ENCODE peak calls at places on chromosome 22, in five cellular contexts. E is trophoblast cell, Y is mesenchymal stem cell, U is IMR-90, H is mesendoderm. I is an unnamed sample.

GRCh38 chr22:30968015-30968923 is at the start of gene MORC2:
- DNase-seq in E (peak), Y (no peak), U (peak), H (peak), I (no peak)

GRCh38 chr22:25060522-25061071 is 108.1 kb downstream of the KIAA1671 start:
- DNase-seq in E (no peak), Y (no peak), U (no peak), H (no peak), I (no peak)

GRCh38 chr22:40199852-40200251 is 22.1 kb downstream of the TNRC6B start:
- DNase-seq in E (no peak), Y (no peak), U (no peak), H (no peak), I (no peak)

GRCh38 chr22:31344369-31345330 is 1.5 kb downstream of the PATZ1 start:
- DNase-seq in E (no peak), Y (peak), U (peak), H (no peak), I (peak)

GRCh38 chr22:42604403-42604802 is 10.3 kb downstream of the POLDIP3 start:
- DNase-seq in E (no peak), Y (no peak), U (peak), H (no peak), I (no peak)

GRCh38 chr22:39078329-39078728 is 1.3 kb downstream of the APOBEC3G start:
- DNase-seq in E (no peak), Y (no peak), U (no peak), H (no peak), I (no peak)

GRCh38 chr22:33440756-33441155 is 382.6 kb upstream of the SYN3 start:
- DNase-seq in E (no peak), Y (no peak), U (no peak), H (no peak), I (no peak)

GRCh38 chr22:24920029-24920428 is 26.5 kb downstream of the LHFPL7 start:
- DNase-seq in E (no peak), Y (no peak), U (no peak), H (no peak), I (no peak)

GRCh38 chr22:20101638-20102037 is 14.3 kb upstream of the RANBP1 start:
- DNase-seq in E (no peak), Y (no peak), U (no peak), H (no peak), I (no peak)

GRCh38 chr22:41538583-41538982 is 5.7 kb downstream of the POLR3H start:
- DNase-seq in E (no peak), Y (no peak), U (no peak), H (no peak), I (no peak)

GRCh38 chr22:29998627-29999026 is 81.6 kb upstream of the HORMAD2 start:
- DNase-seq in E (no peak), Y (no peak), U (no peak), H (no peak), I (no peak)

GRCh38 chr22:43094085-43094484 is 4.9 kb upstream of the TTLL1 start:
- DNase-seq in E (peak), Y (no peak), U (peak), H (peak), I (no peak)

GRCh38 chr22:42648368-42649260 is 578 bp downstream of the CYB5R3 start:
- DNase-seq in E (no peak), Y (peak), U (no peak), H (peak), I (no peak)

GRCh38 chr22:23183107-23183698 is 2.9 kb downstream of the BCR start:
- DNase-seq in E (peak), Y (peak), U (peak), H (peak), I (peak)

GRCh38 chr22:43437871-43438475 is 26.2 kb downstream of the MPPED1 start:
- DNase-seq in E (no peak), Y (no peak), U (no peak), H (no peak), I (no peak)

GRCh38 chr22:41092847-41093371 is 517 bp downstream of the EP300 start:
- DNase-seq in E (peak), Y (peak), U (peak), H (peak), I (peak)

DNA sequence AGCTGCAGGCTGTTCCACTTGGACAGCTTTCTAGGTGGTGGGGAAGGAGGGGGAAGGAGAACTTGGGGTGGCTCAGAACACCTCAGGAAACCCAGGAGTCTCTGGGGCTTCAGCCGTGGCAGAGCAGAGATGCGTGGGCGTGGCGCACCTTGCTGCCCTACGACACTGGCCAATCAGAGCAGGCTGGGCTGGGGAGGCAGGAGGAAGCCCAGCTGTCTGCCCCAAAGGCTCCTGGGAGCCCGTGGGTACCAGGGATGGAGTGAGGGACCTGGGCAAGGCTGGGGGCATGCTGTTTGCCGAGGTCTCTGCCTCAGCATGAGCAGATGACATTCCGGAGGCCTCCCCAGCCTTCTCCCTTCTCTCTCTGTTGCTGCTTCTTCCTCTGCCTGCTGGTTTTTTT is 542.8 kb downstream of the MN1 start:
- DNase-seq in E (no peak), Y (no peak), U (no peak), H (no peak), I (no peak)
- H2BK120ac ChIP-seq in E (no peak), Y (no peak), U (no peak), H (no peak), I (no peak)

DNA sequence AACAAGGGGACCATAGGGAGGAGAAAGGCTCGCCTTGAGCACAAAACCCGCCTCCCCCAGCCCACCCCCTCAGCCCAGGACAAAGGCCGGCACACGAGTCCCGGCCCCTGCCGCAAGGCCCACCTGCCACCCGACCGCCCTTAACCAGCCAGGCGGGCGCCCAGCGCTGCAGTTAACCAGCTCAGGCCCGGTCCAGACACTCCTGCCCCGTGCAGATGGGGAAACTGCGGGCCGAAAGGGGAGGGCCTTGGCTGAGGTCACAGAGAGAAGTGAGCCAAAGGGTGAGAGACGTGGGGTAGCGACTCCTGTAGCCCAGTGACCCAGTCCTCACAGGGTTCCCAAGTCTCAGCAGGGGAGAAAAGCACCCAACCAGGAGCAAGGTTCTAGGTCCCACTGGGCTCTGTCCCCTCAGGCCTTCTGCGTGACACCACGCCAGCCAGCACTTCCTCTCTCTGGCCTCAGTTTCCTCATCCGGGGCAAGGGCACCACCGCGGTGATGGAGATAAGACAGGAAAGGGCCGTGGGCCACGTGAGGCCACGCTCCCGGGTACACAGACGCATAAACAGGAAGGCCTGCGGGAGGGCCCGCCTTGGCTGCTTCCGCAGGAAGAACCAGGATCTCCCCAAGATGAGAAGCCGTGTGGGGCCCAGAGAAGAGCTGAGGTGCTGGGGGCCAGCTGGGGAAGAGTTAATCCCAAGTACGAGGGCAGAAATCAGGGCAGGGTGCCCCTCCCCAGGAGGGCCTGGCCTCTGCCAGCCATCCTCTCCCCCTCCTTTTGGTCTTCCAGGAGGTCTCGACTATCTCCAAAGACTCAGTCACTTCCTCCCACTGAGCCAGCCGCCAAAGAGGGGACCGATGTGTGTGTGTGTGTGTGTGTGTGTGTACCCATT is 1.8 kb downstream of the MFNG start:
- DNase-seq in E (no peak), Y (no peak), U (no peak), H (no peak), I (no peak)
- H2BK120ac ChIP-seq in E (no peak), Y (no peak), U (no peak), H (no peak), I (no peak)

DNA sequence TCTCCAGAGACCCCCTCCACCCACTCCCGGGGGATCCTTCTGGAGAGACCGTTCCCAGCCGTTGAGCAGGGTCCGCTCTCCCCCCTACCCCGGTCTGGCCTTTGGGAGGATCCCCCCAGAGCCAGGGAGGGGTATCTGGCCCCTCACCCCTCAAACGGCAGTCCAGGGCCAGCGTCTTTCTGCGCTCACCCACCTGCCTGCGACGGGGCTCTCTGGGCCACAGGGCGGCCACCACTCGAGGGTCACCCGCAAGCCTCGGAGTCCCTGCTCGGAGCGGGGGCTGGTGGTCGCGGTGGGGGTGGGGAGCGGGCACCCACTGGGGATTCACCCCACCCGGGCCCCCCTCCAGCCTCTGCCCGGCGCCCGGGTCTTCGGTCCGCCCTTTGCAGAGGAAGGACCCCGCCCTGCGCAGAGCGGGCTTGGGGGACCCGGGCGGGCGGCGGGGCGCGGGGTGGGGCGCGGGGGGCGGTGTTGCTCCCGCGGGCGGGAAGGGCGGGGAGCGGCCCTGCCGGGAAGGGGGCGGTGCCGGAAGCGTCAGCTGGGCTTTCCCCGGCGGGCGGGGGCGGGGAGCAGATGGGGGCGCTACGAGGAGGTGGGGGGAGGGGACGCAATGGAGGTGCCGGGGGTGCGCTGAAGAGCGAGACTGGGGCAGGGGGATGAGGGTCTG is 16.6 kb downstream of the CRELD2 start:
- DNase-seq in E (no peak), Y (peak), U (peak), H (no peak), I (peak)
- H2BK120ac ChIP-seq in E (no peak), Y (peak), U (peak), H (no peak), I (no peak)

GRCh38 chr22:44577391-44578114 is 79.5 kb upstream of the RTL6 start:
- DNase-seq in E (no peak), Y (no peak), U (no peak), H (no peak), I (no peak)

GRCh38 chr22:44574581-44575343 is 76.7 kb upstream of the RTL6 start:
- DNase-seq in E (no peak), Y (no peak), U (no peak), H (no peak), I (no peak)

GRCh38 chr22:44575344-44576268 is 77.6 kb upstream of the RTL6 start:
- DNase-seq in E (no peak), Y (no peak), U (no peak), H (no peak), I (no peak)

GRCh38 chr22:44578115-44578457 is 80.1 kb upstream of the RTL6 start:
- DNase-seq in E (no peak), Y (no peak), U (no peak), H (no peak), I (no peak)

DNA sequence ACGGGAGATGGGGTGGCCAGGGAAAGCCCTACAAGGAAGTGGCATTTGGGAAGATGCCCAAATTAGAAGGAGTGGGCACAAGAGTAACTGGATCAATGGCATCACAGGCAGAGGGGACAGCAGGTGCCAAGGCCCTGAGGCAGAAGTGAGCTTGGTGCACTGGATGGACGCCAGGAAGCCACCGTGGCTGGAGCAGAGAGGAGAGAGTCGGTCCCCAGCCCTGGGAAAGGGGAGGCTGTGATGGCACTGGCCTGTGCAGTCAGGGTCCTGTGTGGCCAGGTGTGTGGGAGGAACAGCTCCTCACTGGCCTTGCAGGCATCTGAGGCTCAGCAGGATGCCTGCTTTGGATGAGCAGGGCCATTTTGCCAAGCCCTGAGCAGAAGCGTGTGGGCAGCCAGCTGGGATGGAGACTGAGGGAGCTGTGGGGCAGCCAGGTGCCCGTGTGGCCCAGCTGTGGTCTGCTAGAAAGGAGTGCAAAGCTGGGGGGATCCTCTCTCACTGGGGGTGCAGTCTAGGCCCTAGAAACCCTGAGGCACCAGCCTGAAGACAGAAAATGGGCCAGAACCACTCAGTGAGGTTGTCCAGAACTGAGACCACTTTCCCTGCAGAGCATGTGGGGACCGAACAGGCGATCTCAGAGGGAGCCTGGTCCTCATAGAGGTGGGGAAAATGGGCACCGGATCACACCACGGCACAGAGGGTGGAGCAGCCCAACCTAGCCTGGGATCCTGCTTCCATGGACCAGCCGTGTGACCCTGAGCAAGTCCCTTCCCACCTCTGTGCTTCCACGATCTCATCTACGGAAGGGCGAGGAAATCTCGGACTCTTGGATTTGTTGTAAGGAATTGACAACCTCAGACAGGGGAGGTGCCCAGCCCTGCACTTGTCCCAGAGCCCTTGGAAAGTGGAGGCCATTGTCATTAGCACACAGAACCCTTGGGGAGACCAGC is 78.6 kb upstream of the RTL6 start:
- DNase-seq in E (no peak), Y (no peak), U (no peak), H (no peak), I (no peak)
- H2BK120ac ChIP-seq in E (no peak), Y (no peak), U (no peak), H (no peak), I (no peak)

GRCh38 chr22:45672564-45673481 is 1.2 kb downstream of the ATXN10 start:
- DNase-seq in E (no peak), Y (no peak), U (no peak), H (no peak), I (no peak)

GRCh38 chr22:45673482-45674175 is 2.0 kb downstream of the ATXN10 start:
- DNase-seq in E (no peak), Y (no peak), U (no peak), H (no peak), I (no peak)

GRCh38 chr22:45676024-45676423 is 4.4 kb downstream of the ATXN10 start:
- DNase-seq in E (no peak), Y (no peak), U (no peak), H (no peak), I (no peak)

GRCh38 chr22:45671051-45671782 is 417 bp upstream of the ATXN10 start:
- DNase-seq in E (no peak), Y (peak), U (no peak), H (peak), I (no peak)

GRCh38 chr22:45671783-45672563 is at the start of gene ATXN10:
- DNase-seq in E (peak), Y (peak), U (peak), H (peak), I (peak)
- H2BK120ac ChIP-seq in E (peak), Y (peak), U (peak), H (peak), I (no peak)

GRCh38 chr22:35456757-35457156 is 56.8 kb downstream of the MCM5 start:
- DNase-seq in E (no peak), Y (no peak), U (no peak), H (no peak), I (no peak)

GRCh38 chr22:35460678-35461077 is 60.7 kb downstream of the MCM5 start:
- DNase-seq in E (no peak), Y (no peak), U (no peak), H (no peak), I (no peak)

GRCh38 chr22:35458547-35459422 is 58.8 kb downstream of the MCM5 start:
- DNase-seq in E (no peak), Y (no peak), U (no peak), H (no peak), I (no peak)

GRCh38 chr22:35457729-35458546 is 58.0 kb downstream of the MCM5 start:
- DNase-seq in E (no peak), Y (no peak), U (peak), H (no peak), I (no peak)

DNA sequence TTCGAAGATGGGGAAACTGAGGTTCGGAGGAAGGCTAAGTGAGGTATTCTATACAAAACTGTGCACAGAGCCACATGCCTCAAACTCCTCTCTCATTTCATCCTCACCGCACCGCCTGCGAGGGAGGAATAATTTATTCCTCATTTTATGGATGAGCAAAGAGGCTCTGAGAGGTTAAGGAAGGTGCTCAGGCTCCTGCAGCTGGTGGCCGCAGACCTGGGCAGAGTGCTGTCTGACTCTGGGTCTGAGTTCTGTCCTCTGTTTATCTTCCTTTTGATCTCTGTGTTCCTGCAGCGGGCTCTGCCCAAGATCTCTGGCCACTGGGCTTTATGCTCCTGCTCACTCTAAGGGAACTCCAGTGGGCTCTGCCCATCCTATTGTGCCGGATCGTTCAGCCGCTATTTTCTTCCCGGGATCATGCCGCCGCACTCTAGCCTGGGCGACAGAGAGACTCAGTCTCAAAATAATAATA is 59.5 kb downstream of the MCM5 start:
- DNase-seq in E (no peak), Y (no peak), U (no peak), H (no peak), I (no peak)
- H2BK120ac ChIP-seq in E (no peak), Y (no peak), U (no peak), H (no peak), I (no peak)

GRCh38 chr22:49108636-49109315 is 718.9 kb downstream of the BRD1 start:
- DNase-seq in E (no peak), Y (no peak), U (no peak), H (no peak), I (no peak)
- H2BK120ac ChIP-seq in E (no peak), Y (no peak), U (no peak), H (no peak), I (no peak)

DNA sequence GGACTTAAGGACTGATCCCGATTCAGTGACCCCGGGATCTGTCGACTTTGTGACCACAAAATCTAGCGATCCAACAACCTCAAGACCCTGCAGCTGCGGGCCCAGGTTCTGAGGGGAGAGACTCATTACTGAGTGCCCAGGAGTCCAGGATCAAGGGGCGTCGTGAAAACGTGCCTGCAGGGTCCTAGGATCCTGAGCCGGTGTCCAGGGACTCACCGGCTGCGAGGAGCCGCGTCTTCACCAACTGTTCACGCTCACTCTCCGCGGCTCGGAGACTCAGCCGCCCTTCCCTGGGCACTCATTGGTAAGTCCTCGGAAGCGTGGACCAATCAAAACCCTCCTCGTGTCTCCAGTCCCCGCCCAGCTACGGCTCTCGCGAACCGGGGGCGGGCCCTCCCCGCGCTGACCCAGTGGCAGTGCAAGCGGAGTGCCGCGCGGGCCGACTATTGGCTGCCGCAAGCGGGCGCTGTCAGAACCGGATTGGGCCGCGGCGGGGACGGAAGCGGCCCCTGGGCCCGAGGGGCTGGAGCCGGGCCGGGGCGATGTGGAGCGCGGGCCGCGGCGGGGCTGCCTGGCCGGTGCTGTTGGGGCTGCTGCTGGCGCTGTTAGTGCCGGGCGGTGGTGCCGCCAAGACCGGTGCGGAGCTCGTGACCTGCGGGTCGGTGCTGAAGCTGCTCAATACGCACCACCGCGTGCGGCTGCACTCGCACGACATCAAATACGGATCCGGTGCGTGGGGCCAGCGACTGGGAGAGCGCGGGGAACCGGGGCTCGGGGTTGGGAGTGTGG is at the start of gene SDF2L1:
- DNase-seq in E (peak), Y (peak), U (peak), H (peak), I (peak)
- H2BK120ac ChIP-seq in E (peak), Y (no peak), U (no peak), H (no peak), I (no peak)